ENCODE peak calls at places on chromosomes 7 and 10, in nine cellular contexts. One of them, this sample, is unnamed.

GRCh38 chr7:91596287-91596686 is 284.2 kb downstream of the MTERF1 start:
- DNase-seq in breast epithelium: no peak
- DNase-seq in ovary: no peak
- DNase-seq in HCT116: no peak
- DNase-seq in spleen: no peak
- DNase-seq in uterus: no peak
- DNase-seq in transverse colon: no peak
- DNase-seq in right lobe of liver: no peak
- DNase-seq in heart left ventricle: no peak
- DNase-seq in this sample: no peak

GRCh38 chr7:128236924-128237586 is 4.0 kb upstream of the LEP start:
- DNase-seq in heart left ventricle: no peak
- DNase-seq in ovary: no peak
- DNase-seq in transverse colon: no peak
- DNase-seq in spleen: no peak
- DNase-seq in right lobe of liver: no peak
- DNase-seq in breast epithelium: no peak
- DNase-seq in HCT116: no peak
- DNase-seq in uterus: no peak
- DNase-seq in this sample: no peak

GRCh38 chr10:116026315-116026714 is 246.7 kb downstream of the GFRA1 start:
- DNase-seq in breast epithelium: no peak
- DNase-seq in heart left ventricle: no peak
- DNase-seq in uterus: no peak
- DNase-seq in HCT116: no peak
- DNase-seq in right lobe of liver: no peak
- DNase-seq in spleen: no peak
- DNase-seq in transverse colon: no peak
- DNase-seq in ovary: no peak
- DNase-seq in this sample: no peak

GRCh38 chr10:132107211-132107946 is 41.6 kb downstream of the JAKMIP3 start:
- DNase-seq in transverse colon: no peak
- DNase-seq in breast epithelium: no peak
- DNase-seq in uterus: no peak
- DNase-seq in heart left ventricle: peak
- DNase-seq in spleen: peak
- DNase-seq in HCT116: no peak
- DNase-seq in right lobe of liver: no peak
- DNase-seq in ovary: no peak
- DNase-seq in this sample: no peak

GRCh38 chr10:10975647-10976046 is 42.0 kb upstream of the CELF2 start:
- DNase-seq in uterus: no peak
- DNase-seq in HCT116: no peak
- DNase-seq in heart left ventricle: no peak
- DNase-seq in breast epithelium: no peak
- DNase-seq in spleen: no peak
- DNase-seq in ovary: no peak
- DNase-seq in right lobe of liver: no peak
- DNase-seq in transverse colon: no peak
- DNase-seq in this sample: no peak

GRCh38 chr10:3784510-3785250 is at the start of gene KLF6:
- DNase-seq in ovary: peak
- DNase-seq in transverse colon: peak
- DNase-seq in right lobe of liver: no peak
- DNase-seq in HCT116: no peak
- DNase-seq in spleen: peak
- DNase-seq in breast epithelium: no peak
- DNase-seq in heart left ventricle: peak
- DNase-seq in uterus: peak
- DNase-seq in this sample: peak

GRCh38 chr7:47472444-47473157 is 109.3 kb downstream of the TNS3 start:
- DNase-seq in ovary: no peak
- DNase-seq in HCT116: no peak
- DNase-seq in uterus: no peak
- DNase-seq in spleen: no peak
- DNase-seq in right lobe of liver: no peak
- DNase-seq in heart left ventricle: no peak
- DNase-seq in transverse colon: no peak
- DNase-seq in breast epithelium: no peak
- DNase-seq in this sample: no peak

GRCh38 chr10:11086177-11086576 is 68.5 kb downstream of the CELF2 start:
- DNase-seq in breast epithelium: no peak
- DNase-seq in uterus: peak
- DNase-seq in spleen: no peak
- DNase-seq in HCT116: no peak
- DNase-seq in heart left ventricle: peak
- DNase-seq in right lobe of liver: no peak
- DNase-seq in transverse colon: peak
- DNase-seq in ovary: peak
- DNase-seq in this sample: no peak

GRCh38 chr7:55587687-55588378 is 15.5 kb upstream of the VOPP1 start:
- DNase-seq in right lobe of liver: no peak
- DNase-seq in spleen: no peak
- DNase-seq in transverse colon: no peak
- DNase-seq in heart left ventricle: no peak
- DNase-seq in breast epithelium: no peak
- DNase-seq in uterus: no peak
- DNase-seq in ovary: no peak
- DNase-seq in HCT116: no peak
- DNase-seq in this sample: no peak

GRCh38 chr7:2477447-2478386 is 1.5 kb upstream of the GRIFIN start:
- DNase-seq in HCT116: peak
- DNase-seq in heart left ventricle: peak
- DNase-seq in spleen: peak
- DNase-seq in transverse colon: peak
- DNase-seq in breast epithelium: no peak
- DNase-seq in uterus: peak
- DNase-seq in right lobe of liver: peak
- DNase-seq in ovary: no peak
- DNase-seq in this sample: peak

GRCh38 chr7:1705339-1705738 is 35.3 kb downstream of the ELFN1 start:
- DNase-seq in heart left ventricle: peak
- DNase-seq in transverse colon: no peak
- DNase-seq in HCT116: no peak
- DNase-seq in ovary: no peak
- DNase-seq in breast epithelium: no peak
- DNase-seq in uterus: no peak
- DNase-seq in right lobe of liver: no peak
- DNase-seq in spleen: peak
- DNase-seq in this sample: no peak

GRCh38 chr7:134502463-134502862 is 24.9 kb upstream of the AKR1B10 start:
- DNase-seq in transverse colon: peak
- DNase-seq in uterus: peak
- DNase-seq in right lobe of liver: no peak
- DNase-seq in breast epithelium: peak
- DNase-seq in HCT116: no peak
- DNase-seq in heart left ventricle: no peak
- DNase-seq in spleen: no peak
- DNase-seq in ovary: no peak
- DNase-seq in this sample: peak

GRCh38 chr7:38368191-38368605 is 94.8 kb upstream of the TARP start:
- DNase-seq in transverse colon: peak
- DNase-seq in spleen: peak
- DNase-seq in uterus: no peak
- DNase-seq in heart left ventricle: peak
- DNase-seq in HCT116: peak
- DNase-seq in breast epithelium: no peak
- DNase-seq in ovary: peak
- DNase-seq in right lobe of liver: peak
- DNase-seq in this sample: peak

GRCh38 chr7:54292171-54292925 is 249.8 kb upstream of the VSTM2A start:
- DNase-seq in spleen: no peak
- DNase-seq in HCT116: no peak
- DNase-seq in transverse colon: no peak
- DNase-seq in uterus: no peak
- DNase-seq in right lobe of liver: no peak
- DNase-seq in breast epithelium: no peak
- DNase-seq in ovary: no peak
- DNase-seq in heart left ventricle: no peak
- DNase-seq in this sample: no peak

GRCh38 chr7:158137516-158138328 is 449.9 kb downstream of the PTPRN2 start:
- DNase-seq in ovary: no peak
- DNase-seq in breast epithelium: no peak
- DNase-seq in spleen: peak
- DNase-seq in heart left ventricle: no peak
- DNase-seq in right lobe of liver: no peak
- DNase-seq in uterus: no peak
- DNase-seq in transverse colon: no peak
- DNase-seq in HCT116: no peak
- DNase-seq in this sample: peak

GRCh38 chr10:124560377-124560776 is 98.8 kb downstream of the LHPP start:
- DNase-seq in right lobe of liver: peak
- DNase-seq in HCT116: no peak
- DNase-seq in transverse colon: peak
- DNase-seq in breast epithelium: no peak
- DNase-seq in ovary: no peak
- DNase-seq in spleen: peak
- DNase-seq in heart left ventricle: peak
- DNase-seq in uterus: peak
- DNase-seq in this sample: peak

GRCh38 chr7:116501425-116502167 is 2.1 kb downstream of the CAV2 start:
- DNase-seq in HCT116: no peak
- DNase-seq in breast epithelium: no peak
- DNase-seq in spleen: no peak
- DNase-seq in uterus: peak
- DNase-seq in ovary: peak
- DNase-seq in heart left ventricle: peak
- DNase-seq in transverse colon: no peak
- DNase-seq in right lobe of liver: no peak
- DNase-seq in this sample: peak

GRCh38 chr10:24858244-24858907 is 94.0 kb downstream of the PRTFDC1 start:
- DNase-seq in right lobe of liver: no peak
- DNase-seq in spleen: no peak
- DNase-seq in transverse colon: no peak
- DNase-seq in breast epithelium: no peak
- DNase-seq in uterus: no peak
- DNase-seq in ovary: no peak
- DNase-seq in HCT116: no peak
- DNase-seq in heart left ventricle: no peak
- DNase-seq in this sample: no peak

GRCh38 chr10:5560844-5561703 is 36.3 kb downstream of the CALML3 start:
- DNase-seq in ovary: no peak
- DNase-seq in heart left ventricle: no peak
- DNase-seq in transverse colon: no peak
- DNase-seq in right lobe of liver: no peak
- DNase-seq in uterus: peak
- DNase-seq in breast epithelium: no peak
- DNase-seq in HCT116: no peak
- DNase-seq in spleen: peak
- DNase-seq in this sample: no peak

GRCh38 chr10:44301781-44302400 is 83.0 kb downstream of the CXCL12 start:
- DNase-seq in uterus: no peak
- DNase-seq in right lobe of liver: no peak
- DNase-seq in breast epithelium: no peak
- DNase-seq in spleen: no peak
- DNase-seq in heart left ventricle: no peak
- DNase-seq in transverse colon: no peak
- DNase-seq in HCT116: no peak
- DNase-seq in ovary: no peak
- DNase-seq in this sample: no peak
- H3K27ac ChIP-seq in uterus: no peak
- H3K27ac ChIP-seq in right lobe of liver: no peak
- H3K27ac ChIP-seq in breast epithelium: peak
- H3K27ac ChIP-seq in spleen: no peak
- H3K27ac ChIP-seq in heart left ventricle: no peak
- H3K27ac ChIP-seq in transverse colon: no peak
- H3K27ac ChIP-seq in HCT116: no peak
- H3K27ac ChIP-seq in ovary: no peak
- H3K27ac ChIP-seq in this sample: peak

GRCh38 chr7:50266893-50267386 is 37.6 kb upstream of the IKZF1 start:
- DNase-seq in breast epithelium: no peak
- DNase-seq in uterus: no peak
- DNase-seq in HCT116: no peak
- DNase-seq in right lobe of liver: no peak
- DNase-seq in transverse colon: peak
- DNase-seq in ovary: no peak
- DNase-seq in heart left ventricle: peak
- DNase-seq in spleen: peak
- DNase-seq in this sample: no peak
- TF ChIP-seq POLR2A in breast epithelium: no peak
- TF ChIP-seq POLR2A in uterus: no peak
- TF ChIP-seq POLR2A in HCT116: no peak
- TF ChIP-seq POLR2A in right lobe of liver: no peak
- TF ChIP-seq POLR2A in transverse colon: no peak
- TF ChIP-seq POLR2A in ovary: no peak
- TF ChIP-seq POLR2A in heart left ventricle: no peak
- TF ChIP-seq POLR2A in spleen: no peak
- TF ChIP-seq POLR2A in this sample: no peak

DNA sequence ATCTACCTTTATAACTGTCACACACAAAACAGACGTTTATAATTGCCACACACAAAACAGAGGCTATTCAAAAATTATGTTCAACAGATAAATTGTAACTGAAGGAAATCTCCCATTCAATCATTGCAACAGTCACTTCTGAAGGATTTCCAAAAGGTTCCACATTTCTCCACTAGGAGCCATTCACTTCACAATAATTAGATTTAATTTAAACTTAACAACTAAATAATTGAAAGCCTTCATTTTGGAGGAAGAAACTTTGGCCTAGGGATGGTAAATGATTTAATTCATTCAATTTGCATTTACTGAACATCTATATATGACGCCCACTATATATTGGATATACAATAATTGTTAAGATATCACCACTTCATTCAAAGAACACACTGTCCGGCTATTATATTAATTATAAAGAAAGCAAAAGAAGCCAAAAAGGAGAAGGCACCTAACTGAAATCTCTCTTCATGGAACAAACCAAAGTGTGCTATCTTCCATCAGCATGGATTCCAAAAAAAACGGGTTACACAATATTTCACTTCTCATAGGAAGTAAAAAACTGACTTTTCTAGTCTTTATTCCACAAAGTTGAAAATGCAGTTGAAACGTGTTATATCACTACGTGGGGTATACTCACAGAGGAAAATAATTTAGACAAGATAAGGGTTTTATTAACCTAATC is 1.7 kb downstream of the ATAD1 start:
- DNase-seq in HCT116: no peak
- DNase-seq in right lobe of liver: no peak
- DNase-seq in spleen: no peak
- DNase-seq in ovary: no peak
- DNase-seq in uterus: no peak
- DNase-seq in breast epithelium: no peak
- DNase-seq in heart left ventricle: no peak
- DNase-seq in transverse colon: no peak
- DNase-seq in this sample: no peak
- TF ChIP-seq CTCF in HCT116: no peak
- TF ChIP-seq CTCF in right lobe of liver: no peak
- TF ChIP-seq CTCF in spleen: no peak
- TF ChIP-seq CTCF in ovary: no peak
- TF ChIP-seq CTCF in uterus: no peak
- TF ChIP-seq CTCF in breast epithelium: no peak
- TF ChIP-seq CTCF in heart left ventricle: no peak
- TF ChIP-seq CTCF in transverse colon: no peak
- TF ChIP-seq CTCF in this sample: no peak

DNA sequence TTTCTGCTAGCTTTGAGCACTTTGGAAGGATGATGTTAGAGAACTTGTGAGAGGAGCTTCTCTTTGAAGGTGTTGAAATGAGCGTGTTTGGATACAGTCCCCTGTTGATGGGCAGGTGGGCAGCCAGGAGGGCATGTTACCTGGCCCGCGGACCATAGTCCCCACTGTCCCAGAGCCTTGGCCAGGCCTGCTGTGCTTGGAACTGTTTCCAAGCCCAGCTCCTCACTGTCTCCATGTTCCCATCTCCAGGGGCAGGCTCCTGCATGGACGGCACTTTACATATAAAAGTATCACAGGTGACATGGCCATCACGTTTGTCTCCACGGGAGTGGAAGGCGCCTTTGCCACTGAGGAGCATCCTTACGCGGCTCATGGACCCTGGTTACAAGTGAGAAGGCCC is 27.2 kb upstream of the TRIM8 start:
- DNase-seq in ovary: no peak
- DNase-seq in spleen: no peak
- DNase-seq in HCT116: no peak
- DNase-seq in right lobe of liver: peak
- DNase-seq in heart left ventricle: no peak
- DNase-seq in transverse colon: no peak
- DNase-seq in breast epithelium: no peak
- DNase-seq in uterus: no peak
- DNase-seq in this sample: no peak
- H3K27ac ChIP-seq in ovary: no peak
- H3K27ac ChIP-seq in spleen: no peak
- H3K27ac ChIP-seq in HCT116: no peak
- H3K27ac ChIP-seq in right lobe of liver: no peak
- H3K27ac ChIP-seq in heart left ventricle: no peak
- H3K27ac ChIP-seq in transverse colon: no peak
- H3K27ac ChIP-seq in breast epithelium: no peak
- H3K27ac ChIP-seq in uterus: no peak
- H3K27ac ChIP-seq in this sample: no peak

This sample was measured in body of pancreas.